ENCODE peak calls at places on chromosomes 7 and 10, in four cellular contexts. V, E, U and A are unnamed samples.

GRCh38 chr10:104020020-104020419 is 53.1 kb downstream of the SLK start:
- DNase-seq in V (no peak), E (no peak), U (no peak), A (no peak)

GRCh38 chr10:13727574-13727973 is 140.8 kb downstream of the PRPF18 start:
- DNase-seq in V (no peak), E (no peak), U (no peak), A (no peak)

GRCh38 chr10:47065903-47066302 is 154.7 kb downstream of the PTPN20 start:
- DNase-seq in V (no peak), E (no peak), U (no peak), A (no peak)

GRCh38 chr7:35604595-35604994 is 90.3 kb downstream of the HERPUD2 start:
- DNase-seq in V (no peak), E (no peak), U (no peak), A (no peak)

GRCh38 chr10:132395704-132396494 is 1.1 kb upstream of the PWWP2B start:
- DNase-seq in V (no peak), E (no peak), U (peak), A (no peak)

GRCh38 chr7:155727616-155728015 is 83.2 kb downstream of the RBM33 start:
- DNase-seq in V (no peak), E (no peak), U (no peak), A (no peak)

GRCh38 chr10:114779803-114780609 is 41.6 kb upstream of the FHIP2A start:
- DNase-seq in V (no peak), E (no peak), U (peak), A (peak)

GRCh38 chr7:2969398-2970306 is 74.0 kb downstream of the CARD11 start:
- DNase-seq in V (no peak), E (no peak), U (no peak), A (no peak)

GRCh38 chr10:8069108-8069507 is 14.6 kb downstream of the GATA3 start:
- DNase-seq in V (no peak), E (no peak), U (no peak), A (no peak)

GRCh38 chr10:26318672-26319071 is 102.1 kb downstream of the GAD2 start:
- DNase-seq in V (no peak), E (no peak), U (no peak), A (no peak)

GRCh38 chr10:49751636-49752510 is 10.2 kb downstream of the OGDHL start:
- DNase-seq in V (no peak), E (no peak), U (no peak), A (no peak)

GRCh38 chr10:63083904-63084689 is 49.0 kb upstream of the NRBF2 start:
- DNase-seq in V (peak), E (no peak), U (peak), A (peak)

GRCh38 chr7:135467207-135467711 is 42.6 kb downstream of the CNOT4 start:
- DNase-seq in V (no peak), E (no peak), U (no peak), A (no peak)

GRCh38 chr10:35492387-35493195 is 112.5 kb upstream of the GJD4 start:
- DNase-seq in V (no peak), E (no peak), U (no peak), A (no peak)

GRCh38 chr10:96306516-96306915 is 2.3 kb downstream of the DNTT start:
- DNase-seq in V (peak), E (no peak), U (no peak), A (peak)

GRCh38 chr10:110500515-110500905 is 2.8 kb downstream of the DUSP5 start:
- DNase-seq in V (no peak), E (no peak), U (peak), A (peak)

GRCh38 chr10:100565206-100565985 is 29.7 kb downstream of the HIF1AN start:
- DNase-seq in V (no peak), E (no peak), U (no peak), A (no peak)

GRCh38 chr7:150685219-150686029 is at the start of gene GIMAP2:
- DNase-seq in V (no peak), E (no peak), U (peak), A (peak)

GRCh38 chr7:108454674-108455523 is 1.3 kb downstream of the NRCAM start:
- DNase-seq in V (peak), E (no peak), U (peak), A (peak)

GRCh38 chr7:132280335-132280734 is 295.9 kb downstream of the PLXNA4 start:
- DNase-seq in V (no peak), E (no peak), U (no peak), A (no peak)

GRCh38 chr10:68988530-68989316 is at the start of gene KIFBP:
- DNase-seq in V (peak), E (peak), U (peak), A (peak)

GRCh38 chr7:100673942-100674431 is 447 bp downstream of the GNB2 start:
- DNase-seq in V (no peak), E (no peak), U (no peak), A (peak)

GRCh38 chr10:1575481-1576244 is 161.7 kb downstream of the ADARB2 start:
- DNase-seq in V (no peak), E (no peak), U (no peak), A (no peak)

GRCh38 chr10:125779403-125780327 is 4.0 kb upstream of the MMP21 start:
- DNase-seq in V (no peak), E (no peak), U (no peak), A (peak)

GRCh38 chr7:36037121-36037662 is 115.9 kb upstream of the EEPD1 start:
- DNase-seq in V (peak), E (peak), U (peak), A (no peak)

GRCh38 chr7:76165106-76165972 is 36.4 kb upstream of the SRRM3 start:
- DNase-seq in V (no peak), E (no peak), U (no peak), A (no peak)